ENCODE peak calls at places on chromosomes 4 and X, in nine cellular contexts. V is GM23338; J is tibial nerve; M is OCI-LY7; T is lower lobe of right lung; P is naive thymus-derived CD4-positive, alpha-beta T cell; Z is upper lobe of right lung; I is neuronal stem cell; H is thoracic aorta. Q is an unnamed sample.

GRCh38 chr4:176320340-176320975 is 692 bp downstream of the SPCS3 start:
- DNase-seq in V (peak; percentile 69), J (peak; percentile 83), M (peak; percentile 90), T (peak; percentile 95), P (peak; percentile 83), Z (peak; percentile 96), I (peak; percentile 53), H (peak; percentile 87), Q (peak; percentile 97)

GRCh38 chrX:45757272-45757671 is 556.6 kb upstream of the DIPK2B start:
- DNase-seq in V (no peak), J (no peak), M (no peak), T (no peak), P (no peak), Z (no peak), I (no peak), H (no peak), Q (no peak)

GRCh38 chr4:88750369-88750768 is 52.7 kb upstream of the NAP1L5 start:
- DNase-seq in V (no peak), J (no peak), M (no peak), T (no peak), P (no peak), Z (no peak), I (no peak), H (no peak), Q (no peak)

GRCh38 chrX:64202808-64203320 is 2.6 kb downstream of the AMER1 start:
- DNase-seq in V (no peak), J (no peak), M (no peak), T (no peak), P (no peak), Z (no peak), I (no peak), H (no peak), Q (no peak)

GRCh38 chr4:142091085-142091513 is 454.7 kb downstream of the IL15 start:
- DNase-seq in V (no peak), J (peak; percentile 46), M (no peak), T (no peak), P (no peak), Z (no peak), I (no peak), H (peak; percentile 8), Q (no peak)

GRCh38 chr4:176791591-176792347 is 953 bp downstream of the VEGFC start:
- DNase-seq in V (peak; percentile 58), J (no peak), M (no peak), T (peak; percentile 47), P (no peak), Z (peak; percentile 64), I (peak; percentile 26), H (no peak), Q (peak; percentile 72)

GRCh38 chr4:169202143-169202699 is 68.5 kb downstream of the SH3RF1 start:
- DNase-seq in V (no peak), J (no peak), M (no peak), T (no peak), P (no peak), Z (no peak), I (no peak), H (no peak), Q (no peak)

GRCh38 chr4:4645743-4646142 is 103.9 kb upstream of the STX18 start:
- DNase-seq in V (no peak), J (no peak), M (no peak), T (no peak), P (no peak), Z (no peak), I (no peak), H (no peak), Q (no peak)

GRCh38 chrX:137428251-137428661 is 137.7 kb upstream of the ZIC3 start:
- DNase-seq in V (peak; percentile 40), J (no peak), M (no peak), T (no peak), P (no peak), Z (no peak), I (no peak), H (no peak), Q (peak; percentile 41)

GRCh38 chrX:10457092-10457491 is 163.3 kb downstream of the MID1 start:
- DNase-seq in V (no peak), J (no peak), M (no peak), T (no peak), P (no peak), Z (no peak), I (no peak), H (no peak), Q (no peak)

GRCh38 chr4:105631818-105632400 is 76.6 kb downstream of the INTS12 start:
- DNase-seq in V (peak; percentile 38), J (no peak), M (no peak), T (no peak), P (no peak), Z (no peak), I (no peak), H (no peak), Q (no peak)

GRCh38 chr4:7169134-7169533 is 23.2 kb upstream of the SORCS2 start:
- DNase-seq in V (no peak), J (no peak), M (peak; percentile 35), T (peak; percentile 10), P (no peak), Z (peak; percentile 20), I (no peak), H (no peak), Q (no peak)

GRCh38 chrX:13703589-13703988 is 14.7 kb downstream of the RAB9A start:
- DNase-seq in V (no peak), J (no peak), M (no peak), T (no peak), P (no peak), Z (no peak), I (no peak), H (no peak), Q (no peak)

GRCh38 chrX:54093159-54093558 is 48.9 kb upstream of the PHF8 start:
- DNase-seq in V (no peak), J (no peak), M (no peak), T (no peak), P (no peak), Z (no peak), I (no peak), H (no peak), Q (no peak)

GRCh38 chr4:24778427-24779225 is 16.7 kb upstream of the SOD3 start:
- DNase-seq in V (no peak), J (peak; percentile 93), M (no peak), T (no peak), P (no peak), Z (no peak), I (no peak), H (peak; percentile 42), Q (no peak)

GRCh38 chr4:183130328-183131155 is 31.5 kb downstream of the WWC2 start:
- DNase-seq in V (no peak), J (no peak), M (no peak), T (no peak), P (no peak), Z (no peak), I (no peak), H (no peak), Q (no peak)

GRCh38 chrX:110081740-110082139 is 78.8 kb downstream of the TMEM164 start:
- DNase-seq in V (no peak), J (no peak), M (no peak), T (peak; percentile 40), P (no peak), Z (no peak), I (no peak), H (no peak), Q (no peak)

GRCh38 chr4:132827522-132827921 is 321.6 kb upstream of the PCDH10 start:
- DNase-seq in V (no peak), J (no peak), M (no peak), T (no peak), P (no peak), Z (no peak), I (no peak), H (no peak), Q (no peak)

GRCh38 chr4:76753814-76754213 is 144.1 kb downstream of the SOWAHB start:
- DNase-seq in V (no peak), J (no peak), M (no peak), T (no peak), P (no peak), Z (no peak), I (no peak), H (no peak), Q (no peak)
- H3K27ac ChIP-seq in V (no peak overlapping the region), J (peak overlapping the region; percentile 81), M (no peak overlapping the region), T (peak overlapping the region; percentile 54), P (no peak overlapping the region), Z (peak overlapping the region; percentile 52), I (no peak overlapping the region), H (peak overlapping the region; percentile 83), Q (no peak overlapping the region)

GRCh38 chr4:119082661-119083060 is 53.0 kb upstream of the MYOZ2 start:
- DNase-seq in V (no peak), J (no peak), M (no peak), T (no peak), P (no peak), Z (no peak), I (no peak), H (no peak), Q (no peak)
- H3K27ac ChIP-seq in V (no peak overlapping the region), J (peak overlapping the region; percentile 19), M (no peak overlapping the region), T (no peak overlapping the region), P (no peak overlapping the region), Z (no peak overlapping the region), I (no peak overlapping the region), H (no peak overlapping the region), Q (no peak overlapping the region)

GRCh38 chrX:1105671-1106419 is 106.6 kb downstream of the CRLF2 start:
- DNase-seq in V (peak; percentile 42), J (no peak), M (no peak), T (no peak), P (no peak), Z (peak; percentile 17), I (no peak), H (no peak), Q (no peak)

GRCh38 chrX:1102786-1103185 is 109.7 kb downstream of the CRLF2 start:
- DNase-seq in V (no peak), J (no peak), M (no peak), T (no peak), P (no peak), Z (peak; percentile 32), I (no peak), H (no peak), Q (no peak)

GRCh38 chrX:1099146-1099770 is 113.2 kb downstream of the CRLF2 start:
- DNase-seq in V (no peak), J (no peak), M (no peak), T (no peak), P (no peak), Z (no peak), I (no peak), H (no peak), Q (no peak)

GRCh38 chrX:1106478-1107210 is 105.8 kb downstream of the CRLF2 start:
- DNase-seq in V (no peak), J (no peak), M (no peak), T (no peak), P (no peak), Z (no peak), I (no peak), H (no peak), Q (no peak)

DNA sequence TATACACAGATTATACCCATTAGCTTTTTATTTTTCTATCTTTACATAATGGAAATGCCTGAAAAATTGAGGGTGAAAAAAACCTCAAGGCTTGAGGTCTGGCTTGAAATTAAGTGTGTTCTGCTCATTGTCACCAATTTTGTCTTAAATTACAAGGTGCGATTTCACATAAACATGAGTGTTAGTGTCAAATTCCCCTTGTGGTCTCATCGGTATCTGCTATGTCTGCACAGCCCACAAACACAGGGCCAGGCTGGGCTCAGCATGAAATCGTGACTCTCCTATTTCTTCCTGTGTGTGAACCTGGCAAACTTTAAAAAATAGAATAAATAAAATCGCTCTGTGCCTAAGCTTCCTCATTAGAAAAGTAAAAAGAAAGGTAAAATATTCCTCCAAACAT is 109.1 kb downstream of the CRLF2 start:
- DNase-seq in V (no peak), J (no peak), M (no peak), T (no peak), P (no peak), Z (peak; percentile 13), I (no peak), H (no peak), Q (no peak)
- H3K27ac ChIP-seq in V (no peak overlapping the region), J (no peak overlapping the region), M (no peak overlapping the region), T (no peak overlapping the region), P (no peak overlapping the region), Z (no peak overlapping the region), I (no peak overlapping the region), H (no peak overlapping the region), Q (no peak overlapping the region)

GRCh38 chr4:38089961-38090360 is 129.8 kb downstream of the PTTG2 start:
- DNase-seq in V (no peak), J (no peak), M (no peak), T (no peak), P (no peak), Z (no peak), I (no peak), H (no peak), Q (no peak)
- H3K27ac ChIP-seq in V (no peak overlapping the region), J (no peak overlapping the region), M (no peak overlapping the region), T (no peak overlapping the region), P (no peak overlapping the region), Z (no peak overlapping the region), I (no peak overlapping the region), H (no peak overlapping the region), Q (no peak overlapping the region)

Q was measured in kidney.